ENCODE peak calls at places on chromosomes 7 and 10, in nine cellular contexts. O is stomach, E is NB4, N is transverse colon, Y is body of pancreas, S is heart left ventricle, G is Peyer's patch, V is ovary, W is A549. D is an unnamed sample.

GRCh38 chr10:9056521-9056920 is 1002.0 kb downstream of the GATA3 start:
- DNase-seq in O (no peak), E (no peak), N (no peak), Y (no peak), S (no peak), G (no peak), V (no peak), W (no peak), D (no peak)

GRCh38 chr7:111753968-111754367 is 191.7 kb upstream of the IMMP2L start:
- DNase-seq in O (no peak), E (no peak), N (no peak), Y (peak; percentile 31), S (no peak), G (no peak), V (no peak), W (no peak), D (no peak)

GRCh38 chr10:91901784-91902677 is 7.3 kb downstream of the FGFBP3 start:
- DNase-seq in O (peak; percentile 49), E (peak; percentile 97), N (no peak), Y (no peak), S (no peak), G (no peak), V (no peak), W (peak; percentile 80), D (peak; percentile 60)

GRCh38 chr7:82234457-82235049 is 209.0 kb downstream of the CACNA2D1 start:
- DNase-seq in O (no peak), E (peak; percentile 57), N (no peak), Y (no peak), S (no peak), G (no peak), V (no peak), W (peak; percentile 52), D (no peak)

GRCh38 chr10:69004821-69005220 is 16.2 kb downstream of the KIFBP start:
- DNase-seq in O (no peak), E (peak; percentile 77), N (no peak), Y (no peak), S (no peak), G (no peak), V (no peak), W (peak; percentile 47), D (no peak)

GRCh38 chr10:5411941-5412276 is 448 bp upstream of the NET1 start:
- DNase-seq in O (no peak), E (no peak), N (no peak), Y (no peak), S (no peak), G (no peak), V (no peak), W (no peak), D (no peak)

GRCh38 chr10:129233351-129234148 is 233.5 kb upstream of the MGMT start:
- DNase-seq in O (no peak), E (no peak), N (no peak), Y (no peak), S (no peak), G (no peak), V (no peak), W (no peak), D (no peak)

GRCh38 chr7:117667456-117667855 is 187.6 kb downstream of the CFTR start:
- DNase-seq in O (no peak), E (no peak), N (no peak), Y (no peak), S (no peak), G (no peak), V (no peak), W (no peak), D (no peak)

GRCh38 chr7:22860784-22861482 is 38.3 kb upstream of the TOMM7 start:
- DNase-seq in O (no peak), E (peak; percentile 68), N (no peak), Y (no peak), S (no peak), G (no peak), V (no peak), W (peak; percentile 42), D (no peak)

GRCh38 chr7:22859676-22860290 is 37.1 kb upstream of the TOMM7 start:
- DNase-seq in O (no peak), E (peak; percentile 52), N (no peak), Y (no peak), S (no peak), G (no peak), V (no peak), W (peak; percentile 23), D (no peak)

GRCh38 chr7:22858274-22858639 is 35.6 kb upstream of the TOMM7 start:
- DNase-seq in O (no peak), E (no peak), N (no peak), Y (no peak), S (no peak), G (no peak), V (no peak), W (no peak), D (no peak)

GRCh38 chr7:22860337-22860736 is 37.7 kb upstream of the TOMM7 start:
- DNase-seq in O (no peak), E (peak; percentile 50), N (no peak), Y (no peak), S (no peak), G (no peak), V (no peak), W (no peak), D (peak; percentile 43)

GRCh38 chr7:22858640-22859561 is 36.3 kb upstream of the TOMM7 start:
- DNase-seq in O (no peak), E (peak; percentile 81), N (no peak), Y (no peak), S (no peak), G (no peak), V (no peak), W (peak; percentile 61), D (no peak)
- TF ChIP-seq POLR2A in O (no peak), E (no peak), N (no peak), Y (no peak), S (no peak), G (no peak), V (no peak), W (no peak), D (no peak)

DNA sequence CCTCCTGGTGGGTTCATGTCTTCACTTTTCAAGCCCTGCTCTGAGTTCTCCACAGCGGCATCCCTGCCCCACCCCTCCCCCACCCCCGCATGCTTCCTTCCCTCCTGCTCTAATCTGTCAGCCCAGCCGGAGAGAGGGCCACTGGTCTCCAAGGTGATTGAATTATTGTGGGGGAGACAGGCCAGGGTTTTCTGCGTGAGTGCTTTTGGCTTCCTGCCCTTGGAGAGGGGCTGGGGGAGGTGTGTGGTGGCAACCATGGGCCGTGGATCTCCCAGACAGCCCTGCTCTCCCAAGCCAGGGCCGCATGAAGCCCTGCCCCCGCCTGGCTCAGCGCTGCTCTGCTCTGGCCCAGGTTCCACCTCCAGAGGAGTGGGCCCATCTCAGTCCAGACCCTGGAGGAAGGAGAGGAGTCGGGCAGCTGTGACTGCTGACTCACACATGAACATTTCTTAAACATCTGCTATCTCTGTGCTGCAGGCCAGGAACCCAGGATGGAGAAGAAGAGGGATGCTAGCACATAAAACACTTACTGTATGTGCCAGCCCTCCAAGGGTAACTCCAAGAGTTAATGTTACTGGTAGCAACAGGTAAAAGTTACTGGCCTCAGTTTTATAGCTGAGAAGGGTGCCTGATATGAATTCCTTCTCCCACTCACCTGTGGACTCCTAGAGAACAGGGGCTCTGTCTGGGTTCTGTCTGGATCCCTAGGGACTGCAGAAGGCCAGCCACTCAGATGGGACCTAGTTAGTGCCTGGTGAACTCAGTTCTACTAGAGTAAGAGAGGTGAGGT is 110.0 kb downstream of the ZMIZ1 start:
- DNase-seq in O (no peak), E (peak; percentile 75), N (no peak), Y (no peak), S (peak; percentile 66), G (no peak), V (peak; percentile 84), W (no peak), D (no peak)
- TF ChIP-seq POLR2A in O (no peak), E (no peak), N (no peak), Y (no peak), S (no peak), G (no peak), V (no peak), W (no peak), D (no peak)

GRCh38 chr10:66591865-66592264 is 334.0 kb upstream of the LRRTM3 start:
- DNase-seq in O (no peak), E (no peak), N (no peak), Y (no peak), S (no peak), G (no peak), V (no peak), W (no peak), D (no peak)

GRCh38 chr10:66586073-66586472 is 339.8 kb upstream of the LRRTM3 start:
- DNase-seq in O (peak; percentile 48), E (peak; percentile 22), N (peak; percentile 24), Y (peak; percentile 70), S (no peak), G (no peak), V (no peak), W (no peak), D (no peak)

GRCh38 chr10:66587680-66588050 is 338.2 kb upstream of the LRRTM3 start:
- DNase-seq in O (no peak), E (no peak), N (no peak), Y (no peak), S (no peak), G (no peak), V (no peak), W (no peak), D (no peak)

DNA sequence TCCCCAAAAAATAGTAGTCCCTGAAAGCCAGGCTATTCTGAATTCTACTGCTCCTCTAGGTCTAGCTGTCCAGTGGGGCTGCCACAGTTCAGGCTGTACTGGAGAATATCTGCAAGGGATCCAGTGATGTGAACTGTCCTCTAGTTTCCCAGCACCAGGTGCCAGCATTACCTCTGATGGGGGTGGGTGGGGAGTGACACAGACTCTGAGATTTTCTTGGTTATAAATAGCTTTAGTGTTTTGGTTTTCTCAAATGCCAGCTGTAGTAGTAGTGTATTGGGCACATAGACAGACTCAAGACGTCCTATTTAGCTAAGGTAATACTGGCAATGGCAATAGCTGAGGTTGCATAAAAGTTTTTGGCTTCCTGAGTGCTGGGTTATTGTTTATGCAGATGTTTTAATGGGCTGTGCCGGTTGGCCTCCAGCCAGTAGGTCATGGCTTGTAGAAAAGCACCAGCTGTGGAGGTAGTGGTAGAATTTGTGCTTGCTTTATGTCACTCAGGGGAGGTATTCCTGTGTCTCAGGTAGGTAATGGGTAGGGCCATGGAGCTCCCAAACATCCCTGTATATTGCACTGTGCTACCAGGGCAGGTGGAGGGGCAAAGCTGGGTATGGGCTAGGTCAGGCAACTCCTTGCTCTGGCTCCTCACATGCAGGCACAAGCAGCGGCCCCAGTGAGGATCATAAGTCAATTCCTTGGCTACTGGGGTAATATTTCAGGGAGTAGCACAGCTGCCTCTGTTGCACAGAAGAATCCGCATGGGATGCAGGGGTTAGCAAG is 338.7 kb upstream of the LRRTM3 start:
- DNase-seq in O (no peak), E (no peak), N (no peak), Y (peak; percentile 18), S (no peak), G (no peak), V (no peak), W (no peak), D (no peak)
- TF ChIP-seq POLR2A in O (no peak), E (no peak), N (no peak), Y (no peak), S (no peak), G (no peak), V (no peak), W (no peak), D (no peak)

DNA sequence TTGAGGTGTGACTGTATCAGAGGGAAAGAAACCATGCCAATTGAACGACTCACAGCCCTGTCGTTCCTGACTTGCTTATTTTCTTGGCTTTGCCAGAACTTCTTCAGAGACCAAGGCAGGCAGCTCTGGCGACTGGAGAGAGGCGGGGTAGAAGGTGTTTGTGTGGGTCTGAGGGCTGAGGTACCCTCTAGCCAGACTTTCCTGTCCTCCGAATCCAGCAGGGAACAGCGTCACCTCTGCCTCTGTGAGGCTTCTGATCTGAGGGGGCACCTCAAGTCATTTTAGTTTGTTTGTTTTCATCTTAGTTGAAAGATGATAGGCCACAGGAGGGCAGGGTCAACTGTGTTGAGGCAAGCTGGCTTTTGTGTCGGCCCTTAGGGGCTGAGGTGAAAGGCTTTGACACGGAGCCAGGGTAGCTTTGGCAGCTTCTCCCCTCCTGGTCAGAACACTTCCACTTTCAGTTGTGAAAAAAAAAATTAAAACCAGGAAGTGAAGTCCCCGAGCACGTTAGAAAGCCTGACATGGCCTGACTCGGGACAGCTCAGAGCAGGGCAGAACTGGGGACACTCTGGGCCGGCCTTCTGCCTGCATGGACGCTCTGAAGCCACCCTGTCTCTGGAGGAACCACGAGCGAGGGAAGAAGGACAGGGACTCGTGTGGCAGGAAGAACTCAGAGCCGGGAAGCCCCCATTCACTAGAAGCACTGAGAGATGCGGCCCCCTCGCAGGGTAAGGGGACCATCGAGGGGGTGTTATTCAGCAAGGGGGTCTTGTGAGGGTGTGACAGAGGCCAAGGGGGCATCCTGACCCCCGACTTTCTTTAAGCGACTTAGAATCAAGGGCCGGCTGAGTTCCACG is 2.0 kb downstream of the ACSL5 start:
- DNase-seq in O (peak; percentile 84), E (peak; percentile 78), N (peak; percentile 69), Y (peak; percentile 60), S (peak; percentile 74), G (peak; percentile 49), V (peak; percentile 72), W (no peak), D (no peak)
- TF ChIP-seq POLR2A in O (no peak), E (peak; percentile 53), N (peak; percentile 64), Y (no peak), S (peak; percentile 14), G (peak; percentile 57), V (no peak), W (no peak), D (no peak)